ENCODE peak calls at places on chromosomes 4 and X, in four cellular contexts. One of them, this sample, is unnamed.

GRCh38 chr4:159829184-159829583 is 726.3 kb downstream of the RAPGEF2 start:
- DNase-seq in HEK293T: no peak
- DNase-seq in K562: no peak
- DNase-seq in HepG2: no peak
- DNase-seq in this sample: no peak

GRCh38 chr4:38314663-38315062 is 349.3 kb upstream of the KLF3 start:
- DNase-seq in HepG2: peak
- DNase-seq in HEK293T: no peak
- DNase-seq in K562: no peak
- DNase-seq in this sample: no peak

GRCh38 chrX:20011608-20012007 is 20.7 kb upstream of the BCLAF3 start:
- DNase-seq in K562: no peak
- DNase-seq in HEK293T: no peak
- DNase-seq in HepG2: no peak
- DNase-seq in this sample: no peak

GRCh38 chr4:116387942-116388474 is 697.4 kb downstream of the TRAM1L1 start:
- DNase-seq in HEK293T: no peak
- DNase-seq in K562: no peak
- DNase-seq in HepG2: no peak
- DNase-seq in this sample: no peak

GRCh38 chr4:71586087-71586763 is 197.7 kb downstream of the GC start:
- DNase-seq in HepG2: no peak
- DNase-seq in HEK293T: no peak
- DNase-seq in K562: no peak
- DNase-seq in this sample: no peak

GRCh38 chrX:112051546-112051945 is 31.0 kb downstream of the TRPC5 start:
- DNase-seq in K562: no peak
- DNase-seq in HEK293T: no peak
- DNase-seq in HepG2: no peak
- DNase-seq in this sample: no peak

GRCh38 chrX:18984381-18985185 is 669 bp upstream of the PHKA2 start:
- DNase-seq in HepG2: peak
- DNase-seq in K562: peak
- DNase-seq in HEK293T: peak
- DNase-seq in this sample: peak

GRCh38 chrX:41722220-41722619 is 1.8 kb upstream of the GPR82 start:
- DNase-seq in K562: no peak
- DNase-seq in HEK293T: no peak
- DNase-seq in HepG2: no peak
- DNase-seq in this sample: no peak

GRCh38 chr4:76703123-76703490 is 194.8 kb downstream of the SOWAHB start:
- DNase-seq in HEK293T: no peak
- DNase-seq in HepG2: no peak
- DNase-seq in K562: no peak
- DNase-seq in this sample: no peak

GRCh38 chr4:94856030-94856429 is 98.3 kb downstream of the BMPR1B start:
- DNase-seq in K562: no peak
- DNase-seq in HepG2: no peak
- DNase-seq in HEK293T: no peak
- DNase-seq in this sample: no peak

GRCh38 chr4:142314183-142314582 is 531.9 kb downstream of the INPP4B start:
- DNase-seq in HEK293T: no peak
- DNase-seq in HepG2: no peak
- DNase-seq in K562: no peak
- DNase-seq in this sample: no peak

GRCh38 chr4:172868271-172868670 is 300.3 kb upstream of the GALNT7 start:
- DNase-seq in K562: no peak
- DNase-seq in HepG2: no peak
- DNase-seq in HEK293T: no peak
- DNase-seq in this sample: no peak

DNA sequence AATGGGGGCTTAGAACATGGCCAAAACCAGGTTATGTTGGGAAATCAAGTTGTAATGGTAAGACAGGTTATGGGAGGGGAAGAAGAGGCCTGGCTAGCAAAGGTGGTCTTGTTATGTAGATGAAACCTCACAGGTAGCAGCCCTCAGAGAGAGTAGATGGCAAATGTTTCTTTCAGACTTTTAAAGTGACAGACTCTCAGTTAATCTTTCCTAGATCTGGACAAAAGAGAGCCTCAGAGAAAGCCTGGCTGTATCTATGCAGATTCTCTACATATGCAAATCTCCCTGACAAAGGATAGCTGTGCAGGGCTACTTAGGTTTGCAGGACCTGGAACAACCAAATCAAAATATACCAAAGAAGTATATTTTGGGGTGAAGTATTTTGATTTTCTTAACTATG is 284.1 kb upstream of the AMOT start:
- DNase-seq in K562: no peak
- DNase-seq in HEK293T: no peak
- DNase-seq in HepG2: no peak
- DNase-seq in this sample: no peak
- TF ChIP-seq ELF4 in K562: no peak
- TF ChIP-seq ELF4 in HEK293T: no peak
- TF ChIP-seq ELF4 in HepG2: no peak
- TF ChIP-seq ELF4 in this sample: no peak

GRCh38 chrX:84318661-84319060 is 130.7 kb upstream of the RPS6KA6 start:
- DNase-seq in HepG2: no peak
- DNase-seq in K562: no peak
- DNase-seq in HEK293T: no peak
- DNase-seq in this sample: no peak

GRCh38 chrX:84320023-84320422 is 132.0 kb upstream of the RPS6KA6 start:
- DNase-seq in HepG2: no peak
- DNase-seq in HEK293T: no peak
- DNase-seq in K562: no peak
- DNase-seq in this sample: no peak

GRCh38 chrX:84320606-84321005 is 132.6 kb upstream of the RPS6KA6 start:
- DNase-seq in HEK293T: no peak
- DNase-seq in HepG2: no peak
- DNase-seq in K562: no peak
- DNase-seq in this sample: no peak

GRCh38 chrX:84322083-84322827 is 134.3 kb upstream of the RPS6KA6 start:
- DNase-seq in K562: no peak
- DNase-seq in HEK293T: no peak
- DNase-seq in HepG2: no peak
- DNase-seq in this sample: no peak
- TF ChIP-seq ELF4 in K562: no peak
- TF ChIP-seq ELF4 in HEK293T: no peak
- TF ChIP-seq ELF4 in HepG2: no peak
- TF ChIP-seq ELF4 in this sample: no peak

DNA sequence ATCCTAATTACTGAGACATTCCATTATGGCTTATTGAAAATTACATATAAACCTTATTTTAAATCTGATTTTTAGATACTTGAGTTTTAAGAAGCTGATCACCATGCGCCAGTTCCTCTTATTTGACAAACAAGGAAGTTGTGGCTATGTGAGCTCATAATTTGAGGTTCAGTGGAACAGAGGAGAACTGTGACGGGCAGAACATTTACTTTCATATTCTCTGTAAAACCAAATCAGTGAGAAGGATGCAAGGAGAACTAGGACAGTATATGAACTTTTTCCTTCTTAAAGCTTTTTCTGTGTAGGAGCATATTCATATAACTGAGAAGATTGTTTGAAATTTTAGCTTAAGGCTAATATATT is 25.3 kb downstream of the STIM2 start:
- DNase-seq in HEK293T: no peak
- DNase-seq in K562: no peak
- DNase-seq in HepG2: no peak
- DNase-seq in this sample: no peak
- TF ChIP-seq ELF4 in HEK293T: no peak
- TF ChIP-seq ELF4 in K562: no peak
- TF ChIP-seq ELF4 in HepG2: no peak
- TF ChIP-seq ELF4 in this sample: no peak

GRCh38 chrX:83630662-83631061 is 122.6 kb downstream of the POU3F4 start:
- DNase-seq in HepG2: no peak
- DNase-seq in K562: no peak
- DNase-seq in HEK293T: no peak
- DNase-seq in this sample: no peak
- TF ChIP-seq ELF4 in HepG2: no peak
- TF ChIP-seq ELF4 in K562: no peak
- TF ChIP-seq ELF4 in HEK293T: no peak
- TF ChIP-seq ELF4 in this sample: no peak

DNA sequence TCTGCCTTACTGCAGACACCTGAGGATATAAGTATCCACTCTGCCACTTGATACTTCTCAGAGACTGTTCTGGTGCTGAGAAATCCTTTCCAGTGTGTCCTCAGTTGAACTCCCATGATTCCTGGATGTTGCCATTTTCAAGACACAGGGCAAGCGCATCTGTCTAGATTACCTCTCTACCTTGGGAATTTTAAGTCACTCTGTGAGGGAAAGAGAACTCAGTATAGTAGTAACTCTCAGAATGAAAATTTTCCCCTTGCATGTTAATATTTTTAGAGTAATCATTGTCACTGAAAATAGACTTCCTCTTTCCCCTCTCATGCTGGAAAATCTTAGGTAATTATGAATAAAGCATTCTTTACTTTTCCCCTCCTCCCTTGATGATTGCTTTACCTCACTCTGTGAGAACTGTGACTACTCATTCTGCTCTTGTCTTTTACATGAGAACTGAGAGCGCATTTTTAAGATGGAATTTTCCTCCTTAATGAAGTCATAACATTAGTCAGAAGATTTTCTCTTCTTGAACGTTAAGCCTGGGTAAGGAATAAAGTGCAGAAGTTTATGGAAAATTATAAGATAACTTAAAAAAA is 45.0 kb downstream of the TET2 start:
- DNase-seq in K562: no peak
- DNase-seq in HepG2: no peak
- DNase-seq in HEK293T: no peak
- DNase-seq in this sample: no peak
- TF ChIP-seq ELF4 in K562: no peak
- TF ChIP-seq ELF4 in HepG2: no peak
- TF ChIP-seq ELF4 in HEK293T: no peak
- TF ChIP-seq ELF4 in this sample: no peak

GRCh38 chr4:2812600-2812932 is 19.7 kb downstream of the SH3BP2 start:
- DNase-seq in K562: peak
- DNase-seq in HEK293T: no peak
- DNase-seq in HepG2: no peak
- DNase-seq in this sample: no peak
- TF ChIP-seq ELF4 in K562: no peak
- TF ChIP-seq ELF4 in HEK293T: no peak
- TF ChIP-seq ELF4 in HepG2: no peak
- TF ChIP-seq ELF4 in this sample: no peak

GRCh38 chr4:32117696-32118095 is 1397.5 kb downstream of the PCDH7 start:
- DNase-seq in HepG2: no peak
- DNase-seq in K562: no peak
- DNase-seq in HEK293T: no peak
- DNase-seq in this sample: no peak
- TF ChIP-seq ELF4 in HepG2: no peak
- TF ChIP-seq ELF4 in K562: no peak
- TF ChIP-seq ELF4 in HEK293T: no peak
- TF ChIP-seq ELF4 in this sample: no peak

GRCh38 chr4:21304061-21304541 is 603.8 kb downstream of the PACRGL start:
- DNase-seq in HepG2: no peak
- DNase-seq in K562: no peak
- DNase-seq in HEK293T: no peak
- DNase-seq in this sample: peak
- TF ChIP-seq ELF4 in HepG2: no peak
- TF ChIP-seq ELF4 in K562: no peak
- TF ChIP-seq ELF4 in HEK293T: no peak
- TF ChIP-seq ELF4 in this sample: no peak